ENCODE peak calls at places on chromosomes 2 and 18, in eight cellular contexts. T is HepG2; W is Right ventricle myocardium superior; L is CD8-positive, alpha-beta T cell; F is Right ventricle myocardium inferior; O is sciatic nerve; H is GM12878; X is A549. G is an unnamed sample.

GRCh38 chr2:121947681-121948080 is 192.2 kb downstream of the TSN start:
- ATAC-seq in T (no peak), W (no peak), L (no peak), F (no peak), O (no peak), H (no peak), X (no peak), G (no peak)

GRCh38 chr2:95077893-95078603 is 43.6 kb downstream of the MRPS5 start:
- ATAC-seq in T (no peak), W (no peak), L (no peak), F (no peak), O (no peak), H (no peak), X (no peak), G (no peak)

GRCh38 chr2:31070339-31070738 is 67.9 kb downstream of the GALNT14 start:
- ATAC-seq in T (no peak), W (no peak), L (no peak), F (no peak), O (no peak), H (no peak), X (no peak), G (peak)

GRCh38 chr18:7941533-7941932 is 374.4 kb downstream of the PTPRM start:
- ATAC-seq in T (no peak), W (peak), L (no peak), F (no peak), O (no peak), H (no peak), X (no peak), G (peak)

GRCh38 chr18:56952026-56952425 is 194.9 kb upstream of the BOD1L2 start:
- ATAC-seq in T (no peak), W (no peak), L (no peak), F (no peak), O (no peak), H (no peak), X (no peak), G (no peak)

GRCh38 chr2:152518656-152519580 is 183.9 kb downstream of the FMNL2 start:
- ATAC-seq in T (no peak), W (peak), L (no peak), F (no peak), O (no peak), H (no peak), X (no peak), G (no peak)

GRCh38 chr2:167100526-167100925 is 212.2 kb downstream of the XIRP2 start:
- ATAC-seq in T (no peak), W (no peak), L (no peak), F (no peak), O (no peak), H (no peak), X (no peak), G (no peak)

GRCh38 chr2:218125095-218125494 is 733 bp upstream of the CXCR2 start:
- ATAC-seq in T (no peak), W (peak), L (no peak), F (peak), O (peak), H (no peak), X (no peak), G (no peak)

GRCh38 chr18:9868857-9869712 is 16.7 kb upstream of the TXNDC2 start:
- ATAC-seq in T (no peak), W (no peak), L (no peak), F (no peak), O (no peak), H (no peak), X (no peak), G (peak)

GRCh38 chr2:20042531-20042930 is 8.9 kb downstream of the LAPTM4A start:
- ATAC-seq in T (no peak), W (peak), L (no peak), F (no peak), O (peak), H (no peak), X (no peak), G (no peak)

GRCh38 chr2:64770137-64770780 is 116.5 kb upstream of the SERTAD2 start:
- ATAC-seq in T (no peak), W (no peak), L (no peak), F (no peak), O (no peak), H (no peak), X (no peak), G (no peak)

GRCh38 chr2:8993902-8994278 is 9.6 kb downstream of the MBOAT2 start:
- ATAC-seq in T (no peak), W (no peak), L (no peak), F (no peak), O (no peak), H (no peak), X (no peak), G (peak)

GRCh38 chr18:12377556-12378553 is 828 bp upstream of the AFG3L2 start:
- ATAC-seq in T (peak), W (no peak), L (no peak), F (no peak), O (no peak), H (peak), X (peak), G (no peak)

GRCh38 chr2:134140251-134140661 is 113.6 kb upstream of the MGAT5 start:
- ATAC-seq in T (no peak), W (peak), L (no peak), F (no peak), O (peak), H (no peak), X (no peak), G (peak)

GRCh38 chr2:121363632-121364420 is 78.8 kb upstream of the TFCP2L1 start:
- ATAC-seq in T (no peak), W (peak), L (no peak), F (peak), O (peak), H (no peak), X (no peak), G (peak)

GRCh38 chr2:119596638-119597037 is 52.4 kb downstream of the CFAP221 start:
- ATAC-seq in T (no peak), W (peak), L (no peak), F (peak), O (no peak), H (no peak), X (no peak), G (no peak)